ENCODE peak calls at places on chromosomes 6 and 20, in four cellular contexts. O is NCI-H748 treated with DMSO at 0.1 percent for 48 hours, R is HuH-7, N is HTR-8/SVneo. Y is an unnamed sample.

GRCh38 chr6:143112837-143113236 is 52.1 kb downstream of the AIG1 start:
- DNase-seq in O (no peak), R (no peak), N (no peak), Y (no peak)

GRCh38 chr20:41204304-41205265 is 67.2 kb downstream of the PLCG1 start:
- DNase-seq in O (no peak), R (no peak), N (no peak), Y (no peak)

GRCh38 chr20:52001999-52002666 is 189.4 kb downstream of the ZFP64 start:
- DNase-seq in O (no peak), R (peak), N (peak), Y (peak)

GRCh38 chr6:47483853-47484546 is 6.4 kb downstream of the CD2AP start:
- DNase-seq in O (peak), R (no peak), N (no peak), Y (no peak)

GRCh38 chr20:39993737-39994136 is 695.3 kb downstream of the MAFB start:
- DNase-seq in O (no peak), R (no peak), N (no peak), Y (peak)

GRCh38 chr6:54981647-54982046 is 135.1 kb downstream of the FAM83B start:
- DNase-seq in O (no peak), R (no peak), N (no peak), Y (no peak)

GRCh38 chr6:121748376-121748775 is 312.9 kb downstream of the GJA1 start:
- DNase-seq in O (no peak), R (no peak), N (no peak), Y (no peak)

GRCh38 chr20:9110916-9111432 is 42.1 kb downstream of the PLCB4 start:
- DNase-seq in O (no peak), R (no peak), N (no peak), Y (no peak)

GRCh38 chr6:26089272-26089671 is 2.0 kb downstream of the HFE start:
- DNase-seq in O (no peak), R (no peak), N (no peak), Y (no peak)

Y was measured in NCI-H774.